ENCODE peak calls at places on chromosome 14, in nine cellular contexts. O is activated B cell treated with CpG ODN at 0.5 μM for 24 hours, K is H1, P is HCT116, R is AG04450, I is fibroblast of lung, U is lung, H is left lung, T is type B pancreatic cell. D is an unnamed sample.

GRCh38 chr14:57390806-57391562 is 598 bp downstream of the NAA30 start:
- DNase-seq in O (peak; percentile 53), K (no peak), P (no peak), R (no peak), I (peak; percentile 37), U (no peak), H (peak; percentile 39), T (peak; percentile 69), D (peak; percentile 39)

GRCh38 chr14:101559624-101560533 is 1.4 kb upstream of the DIO3 start:
- DNase-seq in O (no peak), K (no peak), P (no peak), R (no peak), I (peak; percentile 50), U (no peak), H (no peak), T (no peak), D (peak; percentile 39)

GRCh38 chr14:52023518-52023917 is 34.2 kb downstream of the RTRAF start:
- DNase-seq in O (no peak), K (no peak), P (no peak), R (peak; percentile 52), I (peak; percentile 86), U (no peak), H (no peak), T (no peak), D (no peak)

GRCh38 chr14:28756896-28757570 is 9.6 kb upstream of the FOXG1 start:
- DNase-seq in O (no peak), K (no peak), P (no peak), R (no peak), I (peak; percentile 70), U (no peak), H (no peak), T (no peak), D (no peak)

GRCh38 chr14:100533647-100534485 is 53.4 kb downstream of the BEGAIN start:
- DNase-seq in O (peak; percentile 6), K (no peak), P (no peak), R (no peak), I (peak; percentile 22), U (no peak), H (peak; percentile 50), T (peak; percentile 65), D (peak; percentile 5)

GRCh38 chr14:85527458-85527857 is 2.5 kb upstream of the FLRT2 start:
- DNase-seq in O (no peak), K (no peak), P (no peak), R (no peak), I (peak; percentile 25), U (no peak), H (no peak), T (no peak), D (no peak)

GRCh38 chr14:29459967-29460366 is 467.7 kb downstream of the PRKD1 start:
- DNase-seq in O (no peak), K (no peak), P (no peak), R (no peak), I (no peak), U (no peak), H (no peak), T (no peak), D (no peak)

GRCh38 chr14:73752297-73752992 is 38.3 kb upstream of the PNMA1 start:
- DNase-seq in O (no peak), K (no peak), P (no peak), R (no peak), I (peak; percentile 82), U (no peak), H (no peak), T (no peak), D (no peak)

GRCh38 chr14:26398616-26399015 is 199.2 kb downstream of the NOVA1 start:
- DNase-seq in O (no peak), K (no peak), P (no peak), R (no peak), I (no peak), U (no peak), H (no peak), T (no peak), D (no peak)

GRCh38 chr14:26276757-26277156 is 321.1 kb downstream of the NOVA1 start:
- DNase-seq in O (no peak), K (no peak), P (no peak), R (no peak), I (no peak), U (no peak), H (no peak), T (no peak), D (no peak)

GRCh38 chr14:53517276-53517960 is 364.3 kb upstream of the DDHD1 start:
- DNase-seq in O (no peak), K (no peak), P (no peak), R (no peak), I (no peak), U (no peak), H (no peak), T (no peak), D (no peak)

GRCh38 chr14:31705731-31706130 is 144.5 kb downstream of the NUBPL start:
- DNase-seq in O (no peak), K (no peak), P (no peak), R (no peak), I (no peak), U (no peak), H (no peak), T (no peak), D (no peak)

GRCh38 chr14:78595797-78596196 is 425.6 kb downstream of the NRXN3 start:
- DNase-seq in O (no peak), K (no peak), P (no peak), R (no peak), I (no peak), U (no peak), H (no peak), T (no peak), D (no peak)

GRCh38 chr14:105629886-105630215 is 103.5 kb downstream of the TMEM121 start:
- DNase-seq in O (no peak), K (no peak), P (no peak), R (no peak), I (no peak), U (no peak), H (no peak), T (no peak), D (no peak)

GRCh38 chr14:92497391-92497790 is 16.2 kb upstream of the RIN3 start:
- DNase-seq in O (no peak), K (no peak), P (no peak), R (no peak), I (no peak), U (no peak), H (no peak), T (peak; percentile 56), D (no peak)

GRCh38 chr14:92499216-92499615 is 14.4 kb upstream of the RIN3 start:
- DNase-seq in O (no peak), K (no peak), P (no peak), R (no peak), I (no peak), U (no peak), H (no peak), T (no peak), D (no peak)

GRCh38 chr14:92501891-92502351 is 11.7 kb upstream of the RIN3 start:
- DNase-seq in O (no peak), K (no peak), P (no peak), R (no peak), I (peak; percentile 58), U (no peak), H (no peak), T (peak; percentile 2), D (no peak)

GRCh38 chr14:92502541-92503286 is 10.9 kb upstream of the RIN3 start:
- DNase-seq in O (no peak), K (no peak), P (no peak), R (no peak), I (no peak), U (no peak), H (no peak), T (no peak), D (no peak)

DNA sequence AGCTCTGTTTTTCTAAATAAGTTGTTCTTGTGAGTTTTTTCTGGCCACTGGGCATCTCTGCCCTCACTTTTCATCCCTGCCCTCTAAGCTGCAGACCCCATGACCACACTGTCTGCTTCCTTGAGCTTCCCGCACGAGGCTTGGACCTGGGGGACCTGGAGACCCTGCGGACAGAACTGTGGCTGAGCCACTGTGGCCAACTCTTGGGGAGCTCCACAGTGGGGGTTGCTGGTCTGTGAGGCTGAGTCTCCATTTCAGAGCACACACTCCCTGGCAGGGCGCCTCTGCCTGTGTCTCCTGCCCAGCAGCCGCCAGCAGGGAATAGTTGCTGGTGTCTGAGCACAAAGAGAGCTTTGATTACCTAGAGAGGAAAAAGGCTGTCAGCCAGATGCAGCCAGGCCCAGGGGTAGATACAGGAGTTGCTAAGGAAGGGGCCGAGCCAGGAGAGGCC is 13.1 kb upstream of the RIN3 start:
- DNase-seq in O (no peak), K (no peak), P (no peak), R (no peak), I (no peak), U (no peak), H (no peak), T (peak; percentile 55), D (no peak)
- TF ChIP-seq CTCF in O (no peak), K (no peak), P (no peak), R (no peak), I (no peak), U (no peak), H (no peak), T (no peak), D (no peak)

GRCh38 chr14:41418851-41419250 is 187.8 kb upstream of the LRFN5 start:
- DNase-seq in O (no peak), K (no peak), P (no peak), R (no peak), I (no peak), U (no peak), H (no peak), T (no peak), D (no peak)
- TF ChIP-seq CTCF in O (no peak), K (no peak), P (no peak), R (no peak), I (no peak), U (no peak), H (no peak), T (no peak), D (no peak)

DNA sequence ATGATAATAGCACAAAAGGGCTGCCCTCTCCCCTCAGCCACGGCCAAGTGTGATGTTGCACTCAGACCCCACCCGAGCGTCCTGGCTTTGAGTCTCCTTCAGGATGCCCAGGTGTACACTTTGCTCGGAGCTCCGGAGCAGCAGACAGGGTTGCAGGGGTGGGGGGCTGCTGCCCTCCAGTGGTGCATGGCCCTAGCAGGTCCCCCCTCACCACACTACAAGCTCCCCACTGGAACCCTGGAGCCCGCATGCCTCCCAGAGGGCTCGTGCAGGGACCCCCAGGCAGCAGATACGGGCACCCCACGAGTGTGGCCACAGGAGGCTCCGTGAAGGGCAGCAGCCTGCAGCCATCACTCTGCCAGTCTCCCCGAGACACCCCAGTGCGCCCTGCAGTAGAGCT is 69.9 kb upstream of the C14orf180 start:
- DNase-seq in O (no peak), K (no peak), P (no peak), R (no peak), I (no peak), U (no peak), H (no peak), T (peak; percentile 63), D (no peak)
- TF ChIP-seq CTCF in O (no peak), K (peak; percentile 39), P (no peak), R (no peak), I (no peak), U (no peak), H (no peak), T (peak; percentile 30), D (no peak)

DNA sequence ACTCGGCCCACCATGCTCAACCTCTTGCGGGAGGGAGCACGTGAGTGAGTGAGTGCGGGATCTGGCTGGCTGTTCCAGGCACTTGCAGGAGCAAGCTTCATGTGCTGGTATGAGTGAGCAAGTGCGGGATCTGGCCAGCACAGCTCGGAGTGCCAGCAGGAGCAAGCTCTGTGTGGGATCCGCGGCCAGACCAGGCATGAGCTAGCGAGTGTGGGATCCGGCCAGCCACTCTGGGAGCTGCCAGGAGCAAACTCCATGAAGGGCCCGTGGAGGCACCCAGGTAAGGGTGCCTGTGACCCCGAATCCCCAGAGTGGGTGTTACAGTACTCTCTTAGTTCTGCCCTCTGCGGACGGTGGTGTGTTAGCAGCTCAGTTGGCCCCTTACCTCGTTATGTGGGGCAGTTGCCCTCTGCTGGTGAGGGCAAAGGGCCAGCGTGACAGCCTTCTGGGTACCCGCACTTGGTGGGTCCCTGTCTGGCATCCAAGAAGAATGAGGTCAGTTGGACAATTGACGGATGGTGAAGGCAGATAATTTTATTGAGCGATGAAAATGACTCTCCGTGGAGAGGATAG is 38.3 kb downstream of the RAD51B start:
- DNase-seq in O (no peak), K (no peak), P (no peak), R (no peak), I (no peak), U (no peak), H (no peak), T (no peak), D (no peak)
- TF ChIP-seq CTCF in O (no peak), K (peak; percentile 44), P (no peak), R (no peak), I (no peak), U (no peak), H (no peak), T (no peak), D (no peak)